ENCODE peak calls at places on chromosomes 12 and 14, in five cellular contexts. T is NCI-H1436, D is T-helper 2 cell, J is AG10803, H is astrocyte of the spinal cord. X is an unnamed sample.

GRCh38 chr12:17975763-17976162 is 114.2 kb downstream of the RERGL start:
- DNase-seq in T (no peak), D (no peak), J (no peak), H (no peak), X (no peak)

GRCh38 chr12:79424109-79424721 is 266.5 kb downstream of the PAWR start:
- DNase-seq in T (no peak), D (peak; percentile 8), J (peak; percentile 98), H (peak; percentile 95), X (no peak)

GRCh38 chr12:48601013-48601756 is 31.3 kb upstream of the LALBA start:
- DNase-seq in T (no peak), D (no peak), J (peak; percentile 31), H (no peak), X (no peak)

GRCh38 chr12:6333566-6333965 is 8.3 kb downstream of the TNFRSF1A start:
- DNase-seq in T (no peak), D (no peak), J (peak; percentile 75), H (peak; percentile 84), X (no peak)

GRCh38 chr12:55818140-55818728 is 393 bp downstream of the ORMDL2 start:
- DNase-seq in T (no peak), D (peak; percentile 92), J (no peak), H (peak; percentile 18), X (no peak)

GRCh38 chr14:89121961-89122675 is 294.9 kb downstream of the FOXN3 start:
- DNase-seq in T (no peak), D (no peak), J (no peak), H (no peak), X (no peak)

GRCh38 chr12:55742719-55743130 is at the start of gene GDF11:
- DNase-seq in T (peak; percentile 83), D (peak; percentile 83), J (peak; percentile 63), H (peak; percentile 73), X (peak; percentile 70)

GRCh38 chr14:71198681-71199080 is 291.4 kb downstream of the PCNX1 start:
- DNase-seq in T (no peak), D (no peak), J (no peak), H (no peak), X (no peak)

GRCh38 chr12:128783129-128783574 is 40.6 kb downstream of the SLC15A4 start:
- DNase-seq in T (no peak), D (peak; percentile 40), J (peak; percentile 23), H (peak; percentile 48), X (no peak)

GRCh38 chr12:4580165-4580773 is 18.3 kb downstream of the DYRK4 start:
- DNase-seq in T (no peak), D (no peak), J (no peak), H (no peak), X (no peak)

GRCh38 chr14:64730061-64730440 is 25.8 kb downstream of the PLEKHG3 start:
- DNase-seq in T (no peak), D (no peak), J (no peak), H (no peak), X (no peak)

GRCh38 chr12:80187660-80188090 is 88.3 kb downstream of the OTOGL start:
- DNase-seq in T (no peak), D (peak; percentile 70), J (peak; percentile 40), H (peak; percentile 56), X (no peak)

GRCh38 chr14:71319646-71320045 is 412.4 kb downstream of the PCNX1 start:
- DNase-seq in T (peak; percentile 12), D (no peak), J (peak; percentile 22), H (no peak), X (no peak)

GRCh38 chr12:92624236-92624635 is 78.6 kb upstream of the PLEKHG7 start:
- DNase-seq in T (no peak), D (no peak), J (peak; percentile 55), H (peak; percentile 67), X (no peak)

GRCh38 chr14:64706552-64707193 is 2.4 kb downstream of the PLEKHG3 start:
- DNase-seq in T (no peak), D (no peak), J (no peak), H (no peak), X (no peak)

GRCh38 chr14:47852278-47852677 is 176.9 kb upstream of the MDGA2 start:
- DNase-seq in T (no peak), D (no peak), J (no peak), H (no peak), X (no peak)

X was measured in T follicular helper cell.